ENCODE peak calls at places on chromosomes 5 and 9, in ten cellular contexts. P, V, F, D, U, C, R, I, L and Z are unnamed samples.

GRCh38 chr5:93192107-93192506 is 388.9 kb downstream of the NR2F1-AS1 start:
- DNase-seq in C (peak), I (peak), D (no peak), P (no peak), V (no peak), R (no peak), L (no peak), F (no peak), U (peak), Z (peak)

GRCh38 chr9:100427366-100428263 is 672 bp downstream of the MSANTD3 start:
- DNase-seq in R (peak), P (peak), V (no peak), C (peak), I (peak), U (peak), L (peak), D (peak), F (peak), Z (peak)

GRCh38 chr5:126811515-126812198 is 34.7 kb downstream of the LMNB1 start:
- DNase-seq in D (peak), F (no peak), C (no peak), I (peak), U (no peak), V (no peak), R (no peak), L (no peak), P (peak), Z (peak)

GRCh38 chr5:90558344-90559192 is at the start of gene ADGRV1:
- DNase-seq in V (no peak), C (peak), D (peak), U (peak), R (peak), F (peak), I (peak), L (peak), P (no peak), Z (no peak)

GRCh38 chr9:95077766-95078382 is 239.6 kb downstream of the FANCC start:
- DNase-seq in R (no peak), U (no peak), C (no peak), F (peak), L (no peak), V (no peak), P (no peak), D (no peak), I (no peak), Z (no peak)

GRCh38 chr5:76720988-76721569 is 5.2 kb downstream of the F2R start:
- DNase-seq in C (no peak), F (no peak), I (no peak), R (no peak), D (no peak), V (no peak), P (no peak), L (no peak), U (no peak), Z (no peak)

GRCh38 chr5:59466271-59466670 is 427.3 kb downstream of the PDE4D start:
- DNase-seq in F (no peak), I (no peak), R (no peak), V (no peak), P (no peak), C (no peak), L (no peak), D (no peak), U (no peak), Z (no peak)

GRCh38 chr9:98334796-98335195 is 79.3 kb upstream of the TBC1D2 start:
- DNase-seq in C (no peak), P (no peak), U (no peak), I (no peak), D (no peak), V (no peak), L (no peak), F (no peak), R (no peak), Z (no peak)

GRCh38 chr5:102700916-102701315 is 54.2 kb upstream of the PAM start:
- DNase-seq in C (no peak), P (no peak), V (no peak), I (no peak), F (no peak), U (no peak), R (no peak), D (no peak), L (no peak), Z (no peak)

GRCh38 chr5:160438316-160439204 is 16.9 kb downstream of the PTTG1 start:
- DNase-seq in L (peak), F (peak), U (peak), C (peak), I (peak), P (peak), R (peak), V (peak), D (peak), Z (peak)

GRCh38 chr9:108515856-108516255 is 339.9 kb downstream of the ACTL7B start:
- DNase-seq in F (no peak), R (no peak), D (no peak), P (no peak), C (no peak), U (no peak), L (no peak), I (no peak), V (no peak), Z (no peak)

GRCh38 chr5:125151150-125151932 is 404.9 kb upstream of the ZNF608 start:
- DNase-seq in R (no peak), U (peak), P (no peak), V (no peak), L (no peak), C (no peak), F (peak), I (no peak), D (no peak), Z (no peak)

GRCh38 chr9:4382722-4383317 is 83.0 kb upstream of the GLIS3 start:
- DNase-seq in C (peak), V (peak), P (no peak), D (no peak), U (peak), L (no peak), R (no peak), F (no peak), I (peak), Z (peak)

GRCh38 chr5:163565931-163566608 is 60.7 kb downstream of the MAT2B start:
- DNase-seq in F (no peak), L (peak), V (peak), C (peak), U (peak), P (peak), I (peak), R (peak), D (peak), Z (no peak)

GRCh38 chr5:79333852-79334557 is 98.1 kb downstream of the JMY start:
- DNase-seq in I (no peak), L (no peak), P (no peak), C (no peak), R (no peak), U (no peak), F (no peak), V (no peak), D (no peak), Z (no peak)

GRCh38 chr5:65809817-65810531 is 88.0 kb downstream of the NLN start:
- DNase-seq in V (no peak), P (no peak), C (no peak), U (peak), F (peak), I (peak), R (peak), D (no peak), L (no peak), Z (peak)

GRCh38 chr5:149611327-149611726 is 30.0 kb downstream of the ARHGEF37 start:
- DNase-seq in I (peak), L (no peak), F (no peak), P (no peak), R (peak), V (no peak), D (no peak), C (no peak), U (peak), Z (peak)

GRCh38 chr5:5772202-5772601 is 349.7 kb downstream of the ICE1 start:
- DNase-seq in C (no peak), V (no peak), D (no peak), R (no peak), U (no peak), F (no peak), L (no peak), P (no peak), I (no peak), Z (no peak)

GRCh38 chr9:1273859-1274258 is 223.7 kb downstream of the DMRT2 start:
- DNase-seq in I (peak), V (no peak), U (no peak), C (no peak), P (no peak), F (no peak), R (no peak), L (no peak), D (no peak), Z (no peak)

GRCh38 chr9:104772707-104773106 is 8.8 kb downstream of the NIPSNAP3B start:
- DNase-seq in F (no peak), R (no peak), C (no peak), L (no peak), U (no peak), I (no peak), P (no peak), D (no peak), V (no peak), Z (no peak)

GRCh38 chr9:35863583-35863982 is 6.6 kb downstream of the OR13J1 start:
- DNase-seq in V (no peak), L (no peak), I (no peak), D (no peak), U (no peak), R (no peak), F (no peak), P (no peak), C (no peak), Z (no peak)

GRCh38 chr5:1053391-1054017 is 44.9 kb downstream of the NKD2 start:
- DNase-seq in I (no peak), R (no peak), U (peak), F (no peak), L (no peak), P (no peak), D (no peak), V (no peak), C (no peak), Z (no peak)

GRCh38 chr5:39461007-39461682 is 36.4 kb upstream of the DAB2 start:
- DNase-seq in C (no peak), U (no peak), V (no peak), I (no peak), F (peak), P (no peak), R (peak), L (no peak), D (peak), Z (no peak)

GRCh38 chr5:175001311-175001710 is 276.9 kb downstream of the MSX2 start:
- DNase-seq in L (no peak), P (no peak), F (no peak), V (no peak), D (no peak), I (no peak), C (no peak), U (no peak), R (no peak), Z (no peak)

GRCh38 chr9:86648156-86648827 is 294.1 kb upstream of the TUT7 start:
- DNase-seq in F (no peak), L (no peak), V (no peak), D (no peak), U (no peak), I (no peak), R (no peak), C (no peak), P (no peak), Z (no peak)